ENCODE peak calls at places on chromosomes 12 and 14, in eight cellular contexts. V is activated T-helper 2 cell treated with anti-CD3 and anti-CD28 coated beads, Interferon-gamma antibody, Interleukin-2, Interleukin-4, amounts not matched to agents 10 μg/mL and 5 μg/mL and 100 μg/mL, durations not matched to agents 14 hours and 24 hours and 36 hours; R is HEK293T; E is activated CD4-positive, alpha-beta memory T cell treated with anti-CD3 and anti-CD28 coated beads for 36 hours; D is amniotic stem cell; L is germinal center; P is NCI-H1105 treated with DMSO at 0.1 percent for 48 hours; Z is mucosa of descending colon. K is an unnamed sample.

GRCh38 chr14:99571303-99571986 is 32.6 kb downstream of the CCDC85C start:
- DNase-seq in P (peak), L (no peak), D (no peak), V (no peak), Z (no peak), R (no peak), E (no peak), K (no peak)

GRCh38 chr12:120902846-120903381 is 1.2 kb downstream of the SPPL3 start:
- DNase-seq in D (no peak), L (no peak), Z (no peak), P (no peak), R (no peak), E (no peak), V (no peak), K (no peak)

GRCh38 chr12:104702565-104703139 is 245.9 kb downstream of the CHST11 start:
- DNase-seq in P (no peak), E (no peak), Z (peak), L (no peak), R (no peak), V (no peak), D (no peak), K (no peak)

GRCh38 chr12:122558721-122559641 is 31.9 kb downstream of the KNTC1 start:
- DNase-seq in L (peak), R (no peak), E (no peak), P (no peak), V (no peak), Z (no peak), D (no peak), K (no peak)

GRCh38 chr14:92464716-92465115 is 48.9 kb upstream of the RIN3 start:
- DNase-seq in V (no peak), P (no peak), D (no peak), E (no peak), Z (no peak), R (no peak), L (no peak), K (no peak)

GRCh38 chr14:54627718-54628345 is 60.9 kb downstream of the SAMD4A start:
- DNase-seq in R (no peak), Z (no peak), V (peak), E (peak), P (no peak), D (peak), L (peak), K (no peak)

GRCh38 chr14:65224799-65225198 is 122.5 kb upstream of the MAX start:
- DNase-seq in L (no peak), V (no peak), Z (no peak), P (peak), R (no peak), D (no peak), E (peak), K (no peak)

GRCh38 chr14:92570863-92571262 is 57.3 kb downstream of the RIN3 start:
- DNase-seq in V (no peak), P (no peak), L (no peak), E (no peak), Z (peak), D (no peak), R (no peak), K (no peak)

K was measured in cortex of kidney.